ENCODE peak calls at places on chromosomes 2 and 18, in eight cellular contexts. V, R, L, Z, D, J, N and H are unnamed samples.

GRCh38 chr2:102033028-102033749 is 41.4 kb downstream of the IL1R2 start:
- DNase-seq in V (no peak), R (no peak), L (no peak), J (peak; percentile 40), N (peak; percentile 36), D (peak; percentile 90), Z (peak; percentile 85), H (no peak)

GRCh38 chr2:66362651-66363050 is 72.3 kb upstream of the MEIS1 start:
- DNase-seq in L (no peak), Z (no peak), V (peak; percentile 92), N (no peak), J (no peak), R (no peak), D (no peak), H (peak; percentile 76)

GRCh38 chr2:149383340-149383739 is 53.0 kb downstream of the LYPD6 start:
- DNase-seq in L (no peak), R (no peak), Z (peak; percentile 4), D (no peak), J (no peak), V (no peak), N (no peak), H (no peak)

GRCh38 chr2:9656270-9656766 is 25.5 kb upstream of the YWHAQ start:
- DNase-seq in N (no peak), J (peak; percentile 60), Z (peak; percentile 98), D (peak; percentile 97), V (peak; percentile 49), L (no peak), R (peak; percentile 87), H (no peak)

GRCh38 chr2:231235217-231235616 is 36.8 kb downstream of the ARMC9 start:
- DNase-seq in L (no peak), Z (no peak), R (no peak), N (no peak), D (no peak), V (no peak), J (no peak), H (no peak)

GRCh38 chr2:74188018-74188601 is 9.4 kb upstream of the MOB1A start:
- DNase-seq in R (no peak), V (no peak), J (no peak), L (no peak), Z (peak; percentile 9), D (peak; percentile 54), N (no peak), H (no peak)

GRCh38 chr2:102418421-102418961 is 4.5 kb upstream of the IL18RAP start:
- DNase-seq in Z (peak; percentile 13), L (no peak), J (no peak), V (no peak), N (no peak), D (peak; percentile 25), R (no peak), H (no peak)

GRCh38 chr2:26172866-26173595 is at the start of gene GAREM2:
- DNase-seq in V (peak; percentile 78), D (no peak), J (no peak), L (peak; percentile 76), R (peak; percentile 65), N (no peak), Z (peak; percentile 35), H (no peak)

GRCh38 chr2:121390082-121390481 is 105.1 kb upstream of the TFCP2L1 start:
- DNase-seq in V (no peak), L (no peak), R (no peak), D (no peak), Z (no peak), J (no peak), N (no peak), H (no peak)

GRCh38 chr18:10194592-10194991 is 259.8 kb upstream of the APCDD1 start:
- DNase-seq in D (peak; percentile 8), J (no peak), L (peak; percentile 25), Z (no peak), V (no peak), N (no peak), R (no peak), H (no peak)

GRCh38 chr18:21513741-21514140 is 86.8 kb downstream of the ESCO1 start:
- DNase-seq in D (no peak), N (no peak), R (no peak), L (no peak), Z (no peak), V (no peak), J (no peak), H (no peak)

GRCh38 chr2:117979911-117980341 is 33.9 kb downstream of the CCDC93 start:
- DNase-seq in L (no peak), R (no peak), D (no peak), J (no peak), N (no peak), Z (peak; percentile 6), V (no peak), H (no peak)

GRCh38 chr2:190875881-190876280 is 4.7 kb upstream of the GLS start:
- DNase-seq in D (no peak), V (no peak), R (peak; percentile 65), L (no peak), J (no peak), N (no peak), Z (no peak), H (no peak)

GRCh38 chr18:34048423-34048822 is 176.3 kb downstream of the NOL4 start:
- DNase-seq in N (no peak), J (no peak), D (no peak), Z (no peak), R (no peak), L (no peak), V (peak; percentile 72), H (no peak)

GRCh38 chr2:195320416-195320973 is 336.5 kb upstream of the SLC39A10 start:
- DNase-seq in Z (no peak), J (no peak), L (no peak), V (no peak), D (no peak), N (no peak), R (no peak), H (no peak)

GRCh38 chr18:6207119-6207518 is 207.6 kb downstream of the L3MBTL4 start:
- DNase-seq in Z (no peak), V (no peak), L (no peak), R (no peak), D (no peak), J (no peak), N (no peak), H (peak; percentile 42)

GRCh38 chr2:38685116-38685735 is 19.3 kb downstream of the GALM start:
- DNase-seq in D (peak; percentile 13), L (no peak), J (peak; percentile 30), V (no peak), N (no peak), R (peak; percentile 38), Z (peak; percentile 13), H (no peak)

GRCh38 chr2:31269087-31269486 is 35.1 kb downstream of the EHD3 start:
- DNase-seq in L (no peak), D (peak; percentile 47), V (no peak), Z (no peak), R (no peak), N (no peak), J (no peak), H (no peak)

GRCh38 chr2:39289609-39290008 is 45.8 kb upstream of the CDKL4 start:
- DNase-seq in V (no peak), J (no peak), Z (no peak), R (no peak), L (no peak), D (peak; percentile 22), N (no peak), H (no peak)

GRCh38 chr2:159903404-159904126 is 105.6 kb upstream of the CD302 start:
- DNase-seq in R (peak; percentile 84), V (no peak), D (peak; percentile 26), J (peak; percentile 11), L (no peak), Z (peak; percentile 59), N (peak; percentile 62), H (no peak)

GRCh38 chr18:6874316-6874715 is 144.8 kb downstream of the ARHGAP28 start:
- DNase-seq in D (peak; percentile 28), N (no peak), J (no peak), R (no peak), Z (no peak), L (no peak), V (no peak), H (peak; percentile 15)

GRCh38 chr2:231665208-231665921 is 43.0 kb upstream of the PTMA start:
- DNase-seq in N (no peak), V (no peak), R (no peak), Z (no peak), L (no peak), D (no peak), J (no peak), H (no peak)

GRCh38 chr2:26704441-26704977 is 12.0 kb downstream of the KCNK3 start:
- DNase-seq in L (no peak), N (no peak), R (no peak), J (no peak), D (peak; percentile 68), Z (peak; percentile 72), V (no peak), H (no peak)

GRCh38 chr2:28665041-28665704 is 86.5 kb upstream of the PPP1CB start:
- DNase-seq in Z (peak; percentile 74), R (no peak), V (peak; percentile 29), D (peak; percentile 66), J (peak; percentile 21), L (no peak), N (no peak), H (no peak)

GRCh38 chr18:40079786-40080185 is 1875.2 kb upstream of the PIK3C3 start:
- DNase-seq in V (peak; percentile 25), J (no peak), N (no peak), L (no peak), Z (no peak), D (no peak), R (no peak), H (no peak)

GRCh38 chr2:68839260-68839833 is 31.9 kb downstream of the BMP10 start:
- DNase-seq in D (peak; percentile 42), L (peak; percentile 27), R (no peak), V (no peak), N (no peak), J (no peak), Z (no peak), H (no peak)

GRCh38 chr2:167492486-167492885 is 604.2 kb downstream of the XIRP2 start:
- DNase-seq in D (no peak), V (no peak), L (no peak), Z (no peak), R (no peak), N (no peak), J (no peak), H (no peak)

GRCh38 chr2:230873670-230874401 is 9.1 kb downstream of the ITM2C start:
- DNase-seq in N (peak; percentile 82), D (no peak), Z (no peak), J (no peak), R (peak; percentile 61), V (no peak), L (no peak), H (no peak)

GRCh38 chr2:241064008-241064801 is 37.9 kb downstream of the MTERF4 start:
- DNase-seq in D (no peak), R (peak; percentile 81), V (no peak), L (no peak), Z (peak; percentile 26), J (peak; percentile 69), N (peak; percentile 20), H (no peak)

GRCh38 chr18:42860011-42860410 is 255.5 kb downstream of the RIT2 start:
- DNase-seq in D (peak; percentile 36), Z (no peak), J (no peak), L (no peak), N (no peak), V (no peak), R (no peak), H (no peak)

GRCh38 chr2:108922141-108922915 is 66.7 kb downstream of the EDAR start:
- DNase-seq in R (peak; percentile 59), Z (peak; percentile 62), D (peak; percentile 34), N (no peak), J (peak; percentile 22), L (no peak), V (no peak), H (no peak)